ENCODE peak calls at places on chromosomes 3 and 15, in ten cellular contexts. One of them, this sample, is unnamed.
A peak's percentile ranks its signal among the peaks of the same experiment; 100 is the strongest.

GRCh38 chr15:65323071-65323511 is 18.6 kb downstream of the RNU5B-1 start:
- DNase-seq in mesendoderm: no peak
- DNase-seq in dorsolateral prefrontal cortex: peak; percentile 21
- DNase-seq in ovary: peak; percentile 49
- DNase-seq in NB4: no peak
- DNase-seq in WERI-Rb-1: no peak
- DNase-seq in HFF-Myc: peak; percentile 19
- DNase-seq in CD8-positive, alpha-beta T cell: no peak
- DNase-seq in AG04450: no peak
- DNase-seq in GM12865: no peak
- DNase-seq in this sample: no peak

GRCh38 chr3:188578579-188579363 is 424.8 kb downstream of the LPP start:
- DNase-seq in GM12865: no peak
- DNase-seq in AG04450: peak; percentile 53
- DNase-seq in NB4: peak; percentile 27
- DNase-seq in CD8-positive, alpha-beta T cell: no peak
- DNase-seq in HFF-Myc: no peak
- DNase-seq in ovary: peak; percentile 53
- DNase-seq in mesendoderm: no peak
- DNase-seq in dorsolateral prefrontal cortex: no peak
- DNase-seq in WERI-Rb-1: no peak
- DNase-seq in this sample: no peak

GRCh38 chr3:62529230-62529629 is 155.9 kb upstream of the FEZF2 start:
- DNase-seq in AG04450: no peak
- DNase-seq in HFF-Myc: peak; percentile 5
- DNase-seq in CD8-positive, alpha-beta T cell: no peak
- DNase-seq in ovary: peak; percentile 12
- DNase-seq in WERI-Rb-1: no peak
- DNase-seq in NB4: peak; percentile 18
- DNase-seq in dorsolateral prefrontal cortex: no peak
- DNase-seq in GM12865: peak; percentile 6
- DNase-seq in mesendoderm: peak; percentile 74
- DNase-seq in this sample: no peak

GRCh38 chr3:194056731-194057415 is 79.1 kb upstream of the HES1 start:
- DNase-seq in mesendoderm: no peak
- DNase-seq in NB4: no peak
- DNase-seq in dorsolateral prefrontal cortex: no peak
- DNase-seq in CD8-positive, alpha-beta T cell: no peak
- DNase-seq in HFF-Myc: no peak
- DNase-seq in AG04450: no peak
- DNase-seq in WERI-Rb-1: no peak
- DNase-seq in ovary: no peak
- DNase-seq in GM12865: no peak
- DNase-seq in this sample: no peak

GRCh38 chr3:149848238-149848637 is 35.2 kb downstream of the RNF13 start:
- DNase-seq in AG04450: no peak
- DNase-seq in ovary: no peak
- DNase-seq in GM12865: no peak
- DNase-seq in HFF-Myc: no peak
- DNase-seq in WERI-Rb-1: no peak
- DNase-seq in dorsolateral prefrontal cortex: no peak
- DNase-seq in mesendoderm: no peak
- DNase-seq in CD8-positive, alpha-beta T cell: no peak
- DNase-seq in NB4: peak; percentile 33
- DNase-seq in this sample: no peak

GRCh38 chr3:194284351-194284750 is 66.8 kb downstream of the CPN2 start:
- DNase-seq in NB4: no peak
- DNase-seq in HFF-Myc: no peak
- DNase-seq in WERI-Rb-1: no peak
- DNase-seq in ovary: peak; percentile 14
- DNase-seq in AG04450: no peak
- DNase-seq in GM12865: no peak
- DNase-seq in mesendoderm: no peak
- DNase-seq in dorsolateral prefrontal cortex: no peak
- DNase-seq in CD8-positive, alpha-beta T cell: no peak
- DNase-seq in this sample: no peak

GRCh38 chr3:174882789-174883188 is 23.7 kb downstream of the NAALADL2 start:
- DNase-seq in ovary: no peak
- DNase-seq in WERI-Rb-1: no peak
- DNase-seq in NB4: no peak
- DNase-seq in GM12865: no peak
- DNase-seq in HFF-Myc: no peak
- DNase-seq in AG04450: no peak
- DNase-seq in dorsolateral prefrontal cortex: no peak
- DNase-seq in CD8-positive, alpha-beta T cell: no peak
- DNase-seq in mesendoderm: no peak
- DNase-seq in this sample: no peak

GRCh38 chr15:70741107-70741511 is 22.2 kb downstream of the UACA start:
- DNase-seq in dorsolateral prefrontal cortex: no peak
- DNase-seq in GM12865: no peak
- DNase-seq in CD8-positive, alpha-beta T cell: no peak
- DNase-seq in NB4: peak; percentile 35
- DNase-seq in ovary: peak; percentile 57
- DNase-seq in AG04450: peak; percentile 58
- DNase-seq in HFF-Myc: no peak
- DNase-seq in WERI-Rb-1: no peak
- DNase-seq in mesendoderm: no peak
- DNase-seq in this sample: no peak

GRCh38 chr3:17793542-17794195 is 51.2 kb upstream of the TBC1D5 start:
- DNase-seq in HFF-Myc: no peak
- DNase-seq in GM12865: no peak
- DNase-seq in WERI-Rb-1: no peak
- DNase-seq in CD8-positive, alpha-beta T cell: no peak
- DNase-seq in ovary: no peak
- DNase-seq in mesendoderm: no peak
- DNase-seq in NB4: no peak
- DNase-seq in AG04450: no peak
- DNase-seq in dorsolateral prefrontal cortex: no peak
- DNase-seq in this sample: no peak

GRCh38 chr3:41961061-41961749 is 698 bp downstream of the ULK4 start:
- DNase-seq in AG04450: peak; percentile 8
- DNase-seq in ovary: peak; percentile 43
- DNase-seq in WERI-Rb-1: peak; percentile 36
- DNase-seq in mesendoderm: peak; percentile 78
- DNase-seq in GM12865: peak; percentile 73
- DNase-seq in NB4: peak; percentile 76
- DNase-seq in HFF-Myc: peak; percentile 9
- DNase-seq in CD8-positive, alpha-beta T cell: peak; percentile 65
- DNase-seq in dorsolateral prefrontal cortex: peak; percentile 42
- DNase-seq in this sample: no peak

GRCh38 chr15:101128191-101128590 is 123.7 kb downstream of the CHSY1 start:
- DNase-seq in dorsolateral prefrontal cortex: no peak
- DNase-seq in AG04450: peak; percentile 94
- DNase-seq in ovary: no peak
- DNase-seq in NB4: no peak
- DNase-seq in CD8-positive, alpha-beta T cell: no peak
- DNase-seq in HFF-Myc: peak; percentile 94
- DNase-seq in mesendoderm: peak; percentile 70
- DNase-seq in GM12865: no peak
- DNase-seq in WERI-Rb-1: no peak
- DNase-seq in this sample: no peak

GRCh38 chr15:89362203-89363101 is 27.8 kb upstream of the POLG start:
- DNase-seq in dorsolateral prefrontal cortex: peak; percentile 66
- DNase-seq in AG04450: no peak
- DNase-seq in WERI-Rb-1: peak; percentile 82
- DNase-seq in GM12865: no peak
- DNase-seq in NB4: no peak
- DNase-seq in mesendoderm: no peak
- DNase-seq in ovary: no peak
- DNase-seq in CD8-positive, alpha-beta T cell: no peak
- DNase-seq in HFF-Myc: no peak
- DNase-seq in this sample: no peak

GRCh38 chr15:65249641-65250040 is 37.0 kb downstream of the PARP16 start:
- DNase-seq in HFF-Myc: no peak
- DNase-seq in GM12865: peak; percentile 50
- DNase-seq in WERI-Rb-1: no peak
- DNase-seq in mesendoderm: no peak
- DNase-seq in AG04450: no peak
- DNase-seq in dorsolateral prefrontal cortex: no peak
- DNase-seq in CD8-positive, alpha-beta T cell: no peak
- DNase-seq in NB4: no peak
- DNase-seq in ovary: no peak
- DNase-seq in this sample: peak; percentile 36

GRCh38 chr15:82158811-82159210 is 103.7 kb downstream of the EFL1 start:
- DNase-seq in ovary: no peak
- DNase-seq in dorsolateral prefrontal cortex: no peak
- DNase-seq in GM12865: no peak
- DNase-seq in WERI-Rb-1: no peak
- DNase-seq in CD8-positive, alpha-beta T cell: no peak
- DNase-seq in NB4: no peak
- DNase-seq in HFF-Myc: no peak
- DNase-seq in mesendoderm: no peak
- DNase-seq in AG04450: no peak
- DNase-seq in this sample: no peak

GRCh38 chr15:89198934-89199333 is 22.4 kb downstream of the RLBP1 start:
- DNase-seq in GM12865: no peak
- DNase-seq in mesendoderm: no peak
- DNase-seq in WERI-Rb-1: no peak
- DNase-seq in AG04450: no peak
- DNase-seq in NB4: no peak
- DNase-seq in HFF-Myc: no peak
- DNase-seq in ovary: no peak
- DNase-seq in dorsolateral prefrontal cortex: no peak
- DNase-seq in CD8-positive, alpha-beta T cell: no peak
- DNase-seq in this sample: no peak

GRCh38 chr3:15204005-15204404 is 2.0 kb upstream of the CAPN7 start:
- DNase-seq in AG04450: no peak
- DNase-seq in CD8-positive, alpha-beta T cell: no peak
- DNase-seq in WERI-Rb-1: peak; percentile 57
- DNase-seq in mesendoderm: peak; percentile 8
- DNase-seq in NB4: peak; percentile 15
- DNase-seq in GM12865: no peak
- DNase-seq in ovary: no peak
- DNase-seq in HFF-Myc: no peak
- DNase-seq in dorsolateral prefrontal cortex: no peak
- DNase-seq in this sample: no peak

GRCh38 chr15:45704329-45705249 is 69.8 kb downstream of the SQOR start:
- DNase-seq in GM12865: no peak
- DNase-seq in HFF-Myc: peak; percentile 42
- DNase-seq in ovary: peak; percentile 20
- DNase-seq in mesendoderm: peak; percentile 84
- DNase-seq in dorsolateral prefrontal cortex: peak; percentile 10
- DNase-seq in CD8-positive, alpha-beta T cell: no peak
- DNase-seq in AG04450: no peak
- DNase-seq in WERI-Rb-1: no peak
- DNase-seq in NB4: no peak
- DNase-seq in this sample: no peak
- H3K4me3 ChIP-seq in GM12865: peak overlapping the region; percentile 63
- H3K4me3 ChIP-seq in HFF-Myc: peak overlapping the region; percentile 43
- H3K4me3 ChIP-seq in ovary: peak overlapping the region; percentile 40
- H3K4me3 ChIP-seq in mesendoderm: peak overlapping the region; percentile 60
- H3K4me3 ChIP-seq in dorsolateral prefrontal cortex: peak overlapping the region; percentile 69
- H3K4me3 ChIP-seq in CD8-positive, alpha-beta T cell: peak overlapping the region; percentile 79
- H3K4me3 ChIP-seq in AG04450: peak overlapping the region; percentile 50
- H3K4me3 ChIP-seq in WERI-Rb-1: peak overlapping the region; percentile 64
- H3K4me3 ChIP-seq in NB4: peak overlapping the region; percentile 57
- H3K4me3 ChIP-seq in this sample: peak overlapping the region; percentile 63

GRCh38 chr3:56917740-56918568 is 116.2 kb upstream of the ARHGEF3 start:
- DNase-seq in GM12865: peak; percentile 88
- DNase-seq in mesendoderm: no peak
- DNase-seq in AG04450: no peak
- DNase-seq in CD8-positive, alpha-beta T cell: no peak
- DNase-seq in HFF-Myc: no peak
- DNase-seq in dorsolateral prefrontal cortex: no peak
- DNase-seq in ovary: no peak
- DNase-seq in WERI-Rb-1: no peak
- DNase-seq in NB4: peak; percentile 52
- DNase-seq in this sample: peak; percentile 86
- H3K4me3 ChIP-seq in GM12865: peak overlapping the region; percentile 4
- H3K4me3 ChIP-seq in mesendoderm: no peak overlapping the region
- H3K4me3 ChIP-seq in AG04450: no peak overlapping the region
- H3K4me3 ChIP-seq in CD8-positive, alpha-beta T cell: peak overlapping the region; percentile 8
- H3K4me3 ChIP-seq in HFF-Myc: no peak overlapping the region
- H3K4me3 ChIP-seq in dorsolateral prefrontal cortex: no peak overlapping the region
- H3K4me3 ChIP-seq in ovary: no peak overlapping the region
- H3K4me3 ChIP-seq in WERI-Rb-1: no peak overlapping the region
- H3K4me3 ChIP-seq in NB4: no peak overlapping the region
- H3K4me3 ChIP-seq in this sample: peak overlapping the region; percentile 34

DNA sequence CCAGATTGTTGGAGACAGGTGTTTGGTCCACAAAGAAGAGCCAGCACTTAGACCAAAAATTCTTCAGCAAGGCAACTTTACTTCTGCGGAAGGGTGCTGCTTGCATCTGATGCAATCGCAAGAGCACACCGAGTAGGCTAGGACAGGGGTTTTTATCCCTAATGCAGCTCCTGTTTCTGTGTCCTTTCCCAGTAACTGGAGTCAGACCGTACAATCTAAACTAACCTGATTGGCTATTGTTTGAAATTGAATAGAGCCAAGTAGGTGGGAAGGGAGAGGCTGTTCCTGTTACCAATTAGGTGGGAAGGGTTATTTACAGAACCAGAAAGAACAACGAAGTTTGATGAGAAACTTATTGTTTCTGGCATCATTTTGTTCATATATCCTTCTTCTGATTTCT is 77.6 kb downstream of the CHCHD4 start:
- DNase-seq in ovary: no peak
- DNase-seq in dorsolateral prefrontal cortex: no peak
- DNase-seq in GM12865: no peak
- DNase-seq in mesendoderm: no peak
- DNase-seq in NB4: no peak
- DNase-seq in WERI-Rb-1: no peak
- DNase-seq in HFF-Myc: no peak
- DNase-seq in CD8-positive, alpha-beta T cell: no peak
- DNase-seq in AG04450: no peak
- DNase-seq in this sample: no peak
- H3K4me3 ChIP-seq in ovary: no peak overlapping the region
- H3K4me3 ChIP-seq in dorsolateral prefrontal cortex: no peak overlapping the region
- H3K4me3 ChIP-seq in GM12865: no peak overlapping the region
- H3K4me3 ChIP-seq in mesendoderm: no peak overlapping the region
- H3K4me3 ChIP-seq in NB4: no peak overlapping the region
- H3K4me3 ChIP-seq in WERI-Rb-1: no peak overlapping the region
- H3K4me3 ChIP-seq in HFF-Myc: no peak overlapping the region
- H3K4me3 ChIP-seq in CD8-positive, alpha-beta T cell: no peak overlapping the region
- H3K4me3 ChIP-seq in AG04450: no peak overlapping the region
- H3K4me3 ChIP-seq in this sample: no peak overlapping the region

GRCh38 chr3:152377184-152377570 is 108.4 kb downstream of the MBNL1 start:
- DNase-seq in mesendoderm: no peak
- DNase-seq in CD8-positive, alpha-beta T cell: no peak
- DNase-seq in HFF-Myc: no peak
- DNase-seq in GM12865: no peak
- DNase-seq in WERI-Rb-1: no peak
- DNase-seq in ovary: no peak
- DNase-seq in AG04450: no peak
- DNase-seq in dorsolateral prefrontal cortex: no peak
- DNase-seq in NB4: no peak
- DNase-seq in this sample: no peak
- H3K4me3 ChIP-seq in mesendoderm: no peak overlapping the region
- H3K4me3 ChIP-seq in CD8-positive, alpha-beta T cell: no peak overlapping the region
- H3K4me3 ChIP-seq in HFF-Myc: no peak overlapping the region
- H3K4me3 ChIP-seq in GM12865: peak overlapping the region; percentile 24
- H3K4me3 ChIP-seq in WERI-Rb-1: no peak overlapping the region
- H3K4me3 ChIP-seq in ovary: no peak overlapping the region
- H3K4me3 ChIP-seq in AG04450: no peak overlapping the region
- H3K4me3 ChIP-seq in dorsolateral prefrontal cortex: peak overlapping the region; percentile 51
- H3K4me3 ChIP-seq in NB4: no peak overlapping the region
- H3K4me3 ChIP-seq in this sample: no peak overlapping the region